ENCODE peak calls at places on chromosomes 1 and 21, in four cellular contexts. A is endothelial cell of umbilical vein, Y is astrocyte of the cerebellum, H is GM06990. C is an unnamed sample.

GRCh38 chr1:220788146-220788545 is 1.4 kb downstream of the MTARC1 start:
- DNase-seq in A (no peak), Y (no peak), H (no peak), C (no peak)

GRCh38 chr1:244652699-244653438 is at the start of gene DESI2:
- DNase-seq in A (peak; percentile 99), Y (peak; percentile 99), H (peak; percentile 98), C (peak; percentile 99)

GRCh38 chr21:43193651-43194302 is 25.0 kb downstream of the CRYAA start:
- DNase-seq in A (no peak), Y (peak; percentile 39), H (no peak), C (peak; percentile 46)

GRCh38 chr1:178487070-178487615 is 9.6 kb downstream of the CLEC20A start:
- DNase-seq in A (no peak), Y (no peak), H (no peak), C (no peak)

GRCh38 chr1:65832296-65832695 is 39.6 kb downstream of the PDE4B start:
- DNase-seq in A (no peak), Y (no peak), H (no peak), C (no peak)

GRCh38 chr1:41738475-41738874 is 180.2 kb downstream of the HIVEP3 start:
- DNase-seq in A (no peak), Y (no peak), H (no peak), C (no peak)

GRCh38 chr1:56958526-56958925 is 7.3 kb downstream of the C8B start:
- DNase-seq in A (no peak), Y (no peak), H (no peak), C (no peak)

GRCh38 chr1:80656011-80656627 is 1144.6 kb upstream of the ADGRL2 start:
- DNase-seq in A (no peak), Y (no peak), H (no peak), C (no peak)

GRCh38 chr21:28152729-28153128 is 839.9 kb downstream of the LTN1 start:
- DNase-seq in A (no peak), Y (no peak), H (no peak), C (no peak)

GRCh38 chr1:186839077-186839400 is 10.3 kb downstream of the PLA2G4A start:
- DNase-seq in A (no peak), Y (no peak), H (no peak), C (no peak)

DNA sequence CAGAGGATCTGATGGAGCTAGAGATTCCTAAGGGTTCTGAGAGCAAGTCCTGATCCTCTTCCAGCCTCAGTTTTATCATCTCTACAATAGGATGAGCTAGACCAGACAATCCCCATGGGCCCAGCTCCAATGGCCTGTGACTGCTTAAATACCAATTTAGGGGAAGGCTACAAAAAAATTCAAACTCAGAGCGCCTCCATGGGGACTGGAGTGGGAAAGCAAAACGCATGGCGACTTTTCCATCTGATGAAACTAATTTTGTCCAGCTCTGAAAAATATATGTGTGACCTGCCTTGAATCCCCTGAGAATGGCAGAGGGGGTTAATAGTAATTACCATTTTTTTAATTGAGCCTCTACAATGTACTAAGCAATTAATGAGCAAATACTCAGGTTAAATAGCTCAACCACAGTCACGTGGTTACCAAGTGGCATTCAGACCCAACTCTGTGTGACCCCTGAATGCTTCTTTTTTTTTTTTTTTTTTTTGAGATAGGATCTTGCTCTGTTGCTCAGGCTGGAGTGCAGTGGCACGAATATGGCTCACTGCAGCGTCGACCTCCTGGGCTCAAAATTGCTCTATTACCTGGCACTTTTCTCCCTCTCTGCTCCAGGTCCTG is 8.4 kb downstream of the EXTL1 start:
- DNase-seq in A (no peak), Y (no peak), H (no peak), C (no peak)
- TF ChIP-seq CTCF in A (no peak), Y (no peak), H (no peak), C (no peak)

GRCh38 chr1:6496360-6496704 is 4.9 kb upstream of the PLEKHG5 start:
- DNase-seq in A (no peak), Y (no peak), H (no peak), C (no peak)

GRCh38 chr1:6495540-6496359 is 4.3 kb upstream of the PLEKHG5 start:
- DNase-seq in A (no peak), Y (no peak), H (no peak), C (no peak)

GRCh38 chr1:6497867-6498575 is 6.6 kb upstream of the PLEKHG5 start:
- DNase-seq in A (no peak), Y (no peak), H (no peak), C (no peak)

GRCh38 chr1:6497215-6497866 is 5.9 kb upstream of the PLEKHG5 start:
- DNase-seq in A (peak; percentile 41), Y (no peak), H (peak; percentile 29), C (no peak)

GRCh38 chr1:6496890-6497214 is 5.4 kb upstream of the PLEKHG5 start:
- DNase-seq in A (no peak), Y (no peak), H (no peak), C (no peak)
- H3K4me3 ChIP-seq in A (peak overlapping the region; percentile 57), Y (peak overlapping the region; percentile 65), H (no peak overlapping the region), C (peak overlapping the region; percentile 77)

DNA sequence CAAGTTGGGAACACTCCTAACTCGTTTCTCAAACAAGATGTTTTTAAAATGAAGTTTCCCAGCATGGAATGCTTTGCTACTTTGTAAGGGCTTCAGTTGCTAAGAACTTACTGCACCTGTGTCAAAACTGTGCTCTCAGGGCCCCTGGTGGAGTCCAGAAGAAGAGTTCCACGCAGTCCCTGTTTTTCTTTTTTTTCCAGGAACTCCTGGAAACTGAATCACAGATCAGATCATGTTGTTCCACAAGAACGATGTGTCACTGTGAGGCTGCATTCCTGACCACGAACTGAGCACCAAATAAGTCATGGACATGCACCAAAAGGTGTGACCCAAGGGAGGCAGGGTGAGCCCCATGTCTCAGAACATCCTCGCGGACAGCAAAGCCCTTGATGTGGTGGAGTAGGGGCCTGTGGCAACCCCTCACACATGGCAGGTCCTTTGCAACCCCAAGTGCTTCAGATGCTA is 257.2 kb downstream of the KCNJ6 start:
- DNase-seq in A (peak; percentile 95), Y (peak; percentile 49), H (no peak), C (peak; percentile 21)
- TF ChIP-seq CTCF in A (peak; percentile 51), Y (peak; percentile 40), H (no peak), C (peak; percentile 30)

GRCh38 chr1:45348020-45348419 is 7.8 kb upstream of the MUTYH start:
- DNase-seq in A (no peak), Y (no peak), H (no peak), C (no peak)
- H3K4me3 ChIP-seq in A (no peak overlapping the region), Y (no peak overlapping the region), H (no peak overlapping the region), C (no peak overlapping the region)

GRCh38 chr1:32891630-32892029 is 5.3 kb downstream of the HPCA start:
- DNase-seq in A (no peak), Y (no peak), H (no peak), C (no peak)

GRCh38 chr1:32894681-32895080 is 6.5 kb downstream of the TMEM54 start:
- DNase-seq in A (no peak), Y (no peak), H (no peak), C (no peak)

GRCh38 chr1:32894019-32894600 is 7.1 kb downstream of the TMEM54 start:
- DNase-seq in A (no peak), Y (no peak), H (no peak), C (no peak)

GRCh38 chr1:32892368-32893197 is 6.3 kb downstream of the HPCA start:
- DNase-seq in A (no peak), Y (no peak), H (peak; percentile 42), C (no peak)

DNA sequence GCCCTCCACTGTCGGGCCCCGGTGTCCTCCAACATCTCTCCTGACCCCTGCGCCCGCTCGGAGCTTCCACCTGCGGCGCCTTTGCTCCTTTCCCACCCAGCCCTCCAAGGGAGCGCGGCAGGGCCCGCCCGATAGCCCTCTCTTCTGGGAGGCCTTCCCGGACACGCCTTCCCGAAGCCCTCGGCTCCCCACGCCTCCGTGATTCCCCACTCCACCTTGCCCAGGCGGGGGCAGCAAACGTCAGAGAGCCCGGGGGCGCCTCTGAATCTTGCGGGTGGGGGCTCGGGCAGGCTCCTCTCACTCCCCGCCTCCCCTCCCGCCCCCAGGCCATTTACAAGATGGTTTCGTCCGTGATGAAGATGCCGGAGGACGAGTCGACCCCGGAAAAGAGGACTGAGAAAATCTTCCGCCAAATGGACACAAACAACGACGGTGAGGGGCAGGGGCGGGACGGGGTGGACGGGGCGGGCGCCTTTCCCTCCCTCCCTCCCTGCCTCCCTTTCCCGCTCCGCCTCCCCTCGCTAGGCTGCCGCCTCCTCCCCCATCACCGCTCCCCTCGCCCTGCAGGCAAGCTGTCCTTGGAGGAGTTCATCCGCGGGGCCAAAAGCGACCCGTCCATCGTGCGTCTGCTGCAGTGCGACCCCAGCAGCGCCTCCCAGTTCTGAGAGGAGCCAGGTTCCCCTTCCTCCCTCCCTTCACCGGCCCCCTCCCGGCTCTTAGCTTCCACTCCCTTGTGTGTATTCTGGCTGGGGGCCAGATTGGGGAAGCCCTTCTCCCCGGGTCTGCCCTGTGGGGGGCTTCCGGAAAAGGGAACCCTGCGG is 7.1 kb downstream of the HPCA start:
- DNase-seq in A (no peak), Y (no peak), H (no peak), C (no peak)
- TF ChIP-seq CTCF in A (no peak), Y (peak; percentile 3), H (peak; percentile 25), C (peak; percentile 13)

DNA sequence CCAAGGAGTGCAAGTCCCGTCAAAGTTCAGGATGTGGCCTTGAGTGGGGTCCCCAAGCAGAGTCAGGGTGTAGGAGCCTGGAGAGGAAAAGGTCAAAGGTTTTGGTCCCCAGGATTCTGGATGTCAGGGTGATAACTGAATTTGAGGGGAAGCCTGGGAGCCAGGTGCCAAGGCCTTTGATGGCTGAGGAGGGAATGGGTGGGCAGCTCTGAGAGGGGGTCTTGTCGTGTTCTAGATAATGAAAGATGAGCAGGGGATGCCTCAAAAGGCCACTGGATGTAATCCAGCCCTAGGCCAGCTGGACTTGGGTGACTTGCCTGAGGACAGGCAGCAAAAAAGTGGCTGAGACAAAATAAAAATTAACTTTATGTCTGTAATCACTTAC is 27.5 kb upstream of the KCNA2 start:
- DNase-seq in A (no peak), Y (no peak), H (no peak), C (no peak)
- H3K4me3 ChIP-seq in A (no peak overlapping the region), Y (no peak overlapping the region), H (no peak overlapping the region), C (no peak overlapping the region)

DNA sequence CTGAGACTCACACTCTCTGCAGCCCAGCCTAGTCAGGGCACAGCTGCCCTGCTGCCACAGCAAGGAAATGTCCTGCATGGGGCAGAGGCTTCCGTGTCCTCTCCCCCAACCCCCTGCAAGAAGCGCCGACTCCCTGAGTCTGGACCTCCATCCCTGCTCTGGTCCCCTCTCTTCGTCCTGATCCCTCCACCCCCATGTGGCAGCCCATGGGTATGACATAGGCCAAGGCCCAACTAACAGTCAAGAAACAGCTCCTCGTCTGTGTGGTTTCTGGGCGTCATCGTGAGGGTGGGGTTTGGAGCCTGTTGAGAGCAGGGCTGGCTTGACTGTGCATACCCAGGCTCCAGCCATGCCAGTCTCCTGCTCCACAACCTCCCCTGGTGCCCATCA is 19.5 kb downstream of the FAAH start:
- DNase-seq in A (no peak), Y (no peak), H (no peak), C (no peak)
- TF ChIP-seq CTCF in A (no peak), Y (peak; percentile 38), H (peak; percentile 67), C (peak; percentile 37)

DNA sequence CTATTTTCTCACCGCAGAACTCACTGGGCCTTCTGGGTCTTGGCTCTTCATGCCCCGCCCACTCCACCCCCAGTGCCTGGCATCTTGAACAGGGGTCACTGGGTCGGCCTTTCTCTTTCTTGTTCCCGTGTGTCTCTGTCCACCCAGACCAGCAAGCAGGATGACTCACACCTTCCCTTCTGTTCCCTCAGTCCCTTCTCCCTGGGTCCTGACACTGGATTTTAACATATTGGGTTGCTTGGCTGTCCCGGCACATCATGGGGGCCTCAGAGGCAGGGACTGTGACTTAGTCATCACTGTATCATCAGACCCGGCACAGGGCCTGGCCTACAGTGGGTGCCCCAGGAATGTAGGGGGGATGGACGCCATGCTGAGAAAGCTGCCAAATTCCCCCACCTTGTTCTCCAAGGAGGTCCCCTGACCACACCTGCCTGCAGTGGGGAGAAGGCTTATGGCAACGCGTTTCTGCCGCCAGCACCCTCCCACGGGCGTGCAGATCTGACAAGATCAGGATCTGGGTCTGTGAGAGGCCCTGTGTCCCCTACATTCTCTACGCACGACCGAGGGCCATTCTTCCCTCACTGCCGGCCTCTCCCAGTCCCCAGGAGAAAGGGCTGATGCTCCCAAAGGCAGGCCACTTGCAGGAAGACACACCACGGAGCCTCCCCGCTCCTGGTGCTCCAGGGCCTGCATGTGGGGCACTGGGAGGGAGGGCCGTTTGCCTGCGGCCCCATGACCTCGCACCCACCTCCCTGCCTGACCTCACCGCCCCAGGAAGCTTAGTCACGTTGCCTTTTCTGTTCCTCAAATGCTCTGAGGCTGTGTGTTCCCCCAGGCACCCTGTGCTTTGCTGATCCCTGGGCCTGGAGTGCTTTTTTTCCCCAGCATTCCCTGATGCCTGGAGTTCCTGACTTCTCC is 157.2 kb upstream of the TMEM51 start:
- DNase-seq in A (no peak), Y (no peak), H (no peak), C (no peak)
- H3K4me3 ChIP-seq in A (no peak overlapping the region), Y (no peak overlapping the region), H (no peak overlapping the region), C (no peak overlapping the region)

C was measured in AG04450.